ENCODE peak calls at places on chromosomes 4 and X, in six cellular contexts. One of them, this sample, is unnamed.

GRCh38 chr4:101970555-101970954 is 180.0 kb downstream of the BANK1 start:
- DNase-seq in H1: no peak
- DNase-seq in IMR-90: no peak
- DNase-seq in H9: no peak
- DNase-seq in neuronal stem cell: no peak
- DNase-seq in trophoblast cell: no peak
- DNase-seq in this sample: no peak

GRCh38 chrX:101287402-101287801 is 3.7 kb downstream of the TAF7L start:
- DNase-seq in H1: no peak
- DNase-seq in IMR-90: peak; percentile 52
- DNase-seq in H9: no peak
- DNase-seq in neuronal stem cell: peak; percentile 12
- DNase-seq in trophoblast cell: no peak
- DNase-seq in this sample: peak; percentile 46

GRCh38 chrX:71144651-71145050 is at the start of gene NLGN3:
- DNase-seq in H1: peak; percentile 60
- DNase-seq in IMR-90: no peak
- DNase-seq in H9: no peak
- DNase-seq in neuronal stem cell: no peak
- DNase-seq in trophoblast cell: no peak
- DNase-seq in this sample: no peak

GRCh38 chr4:89334311-89334710 is 26.7 kb upstream of the GPRIN3 start:
- DNase-seq in H1: no peak
- DNase-seq in IMR-90: no peak
- DNase-seq in H9: no peak
- DNase-seq in neuronal stem cell: no peak
- DNase-seq in trophoblast cell: no peak
- DNase-seq in this sample: no peak

GRCh38 chr4:141416219-141416618 is 195.5 kb downstream of the ZNF330 start:
- DNase-seq in H1: no peak
- DNase-seq in IMR-90: peak; percentile 31
- DNase-seq in H9: no peak
- DNase-seq in neuronal stem cell: no peak
- DNase-seq in trophoblast cell: no peak
- DNase-seq in this sample: no peak

GRCh38 chr4:21765810-21766407 is 182.7 kb downstream of the KCNIP4 start:
- DNase-seq in H1: peak; percentile 64
- DNase-seq in IMR-90: peak; percentile 29
- DNase-seq in H9: peak; percentile 71
- DNase-seq in neuronal stem cell: peak; percentile 70
- DNase-seq in trophoblast cell: peak; percentile 61
- DNase-seq in this sample: peak; percentile 64

GRCh38 chr4:140102406-140102805 is 51.6 kb downstream of the MAML3 start:
- DNase-seq in H1: no peak
- DNase-seq in IMR-90: no peak
- DNase-seq in H9: no peak
- DNase-seq in neuronal stem cell: no peak
- DNase-seq in trophoblast cell: no peak
- DNase-seq in this sample: no peak

GRCh38 chr4:107619065-107619464 is 101.0 kb downstream of the PAPSS1 start:
- DNase-seq in H1: no peak
- DNase-seq in IMR-90: peak; percentile 76
- DNase-seq in H9: no peak
- DNase-seq in neuronal stem cell: no peak
- DNase-seq in trophoblast cell: peak; percentile 69
- DNase-seq in this sample: peak; percentile 87

GRCh38 chr4:1171306-1172227 is 816 bp downstream of the SPON2 start:
- DNase-seq in H1: peak; percentile 75
- DNase-seq in IMR-90: no peak
- DNase-seq in H9: peak; percentile 59
- DNase-seq in neuronal stem cell: no peak
- DNase-seq in trophoblast cell: no peak
- DNase-seq in this sample: no peak
- H3K4me2 ChIP-seq in H1: peak overlapping the region; percentile 68
- H3K4me2 ChIP-seq in IMR-90: no peak overlapping the region
- H3K4me2 ChIP-seq in H9: peak overlapping the region; percentile 30
- H3K4me2 ChIP-seq in neuronal stem cell: peak overlapping the region; percentile 73
- H3K4me2 ChIP-seq in trophoblast cell: peak overlapping the region; percentile 41
- H3K4me2 ChIP-seq in this sample: peak overlapping the region; percentile 73

DNA sequence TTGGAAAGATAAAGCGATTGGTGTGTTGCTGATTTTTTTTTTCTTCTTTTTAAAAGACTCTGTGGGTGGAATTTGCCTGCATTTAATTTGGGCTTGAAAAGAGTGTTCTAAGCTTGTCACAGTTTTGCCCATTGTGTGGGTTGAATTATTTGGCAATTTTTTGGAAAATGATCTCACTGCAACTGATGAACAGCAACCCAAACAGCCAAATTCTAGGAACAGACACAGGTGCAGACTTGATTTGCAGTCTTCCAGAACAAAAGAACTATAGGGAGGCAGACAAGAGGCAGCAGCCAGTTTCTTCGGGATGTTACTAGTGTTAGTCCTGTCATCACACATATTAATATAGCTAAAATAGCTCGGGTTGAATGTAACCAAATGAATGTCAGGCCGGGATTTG is 40.5 kb downstream of the CASP6 start:
- DNase-seq in H1: no peak
- DNase-seq in IMR-90: no peak
- DNase-seq in H9: no peak
- DNase-seq in neuronal stem cell: no peak
- DNase-seq in trophoblast cell: no peak
- DNase-seq in this sample: no peak
- H3K14ac ChIP-seq in H1: no peak overlapping the region
- H3K14ac ChIP-seq in IMR-90: no peak overlapping the region
- H3K14ac ChIP-seq in H9: no peak overlapping the region
- H3K14ac ChIP-seq in neuronal stem cell: no peak overlapping the region
- H3K14ac ChIP-seq in trophoblast cell: no peak overlapping the region
- H3K14ac ChIP-seq in this sample: no peak overlapping the region

GRCh38 chr4:48271626-48272025 is 2.0 kb upstream of the TEC start:
- DNase-seq in H1: no peak
- DNase-seq in IMR-90: no peak
- DNase-seq in H9: no peak
- DNase-seq in neuronal stem cell: no peak
- DNase-seq in trophoblast cell: no peak
- DNase-seq in this sample: no peak

GRCh38 chr4:48270516-48270897 is 869 bp upstream of the TEC start:
- DNase-seq in H1: no peak
- DNase-seq in IMR-90: no peak
- DNase-seq in H9: no peak
- DNase-seq in neuronal stem cell: no peak
- DNase-seq in trophoblast cell: no peak
- DNase-seq in this sample: no peak

GRCh38 chr4:48268956-48269860 is at the start of gene TEC:
- DNase-seq in H1: peak; percentile 83
- DNase-seq in IMR-90: no peak
- DNase-seq in H9: peak; percentile 75
- DNase-seq in neuronal stem cell: peak; percentile 20
- DNase-seq in trophoblast cell: peak; percentile 38
- DNase-seq in this sample: peak; percentile 64

GRCh38 chr4:48271048-48271452 is 1.4 kb upstream of the TEC start:
- DNase-seq in H1: no peak
- DNase-seq in IMR-90: no peak
- DNase-seq in H9: no peak
- DNase-seq in neuronal stem cell: no peak
- DNase-seq in trophoblast cell: no peak
- DNase-seq in this sample: no peak

GRCh38 chr4:48269861-48270515 is 350 bp upstream of the TEC start:
- DNase-seq in H1: peak; percentile 96
- DNase-seq in IMR-90: peak; percentile 51
- DNase-seq in H9: peak; percentile 96
- DNase-seq in neuronal stem cell: peak; percentile 77
- DNase-seq in trophoblast cell: peak; percentile 80
- DNase-seq in this sample: peak; percentile 86
- H3K4me2 ChIP-seq in H1: peak overlapping the region; percentile 64
- H3K4me2 ChIP-seq in IMR-90: peak overlapping the region; percentile 83
- H3K4me2 ChIP-seq in H9: peak overlapping the region; percentile 36
- H3K4me2 ChIP-seq in neuronal stem cell: peak overlapping the region; percentile 89
- H3K4me2 ChIP-seq in trophoblast cell: peak overlapping the region; percentile 80
- H3K4me2 ChIP-seq in this sample: peak overlapping the region; percentile 87

GRCh38 chrX:9848718-9849481 is 62.7 kb downstream of the SHROOM2 start:
- DNase-seq in H1: no peak
- DNase-seq in IMR-90: no peak
- DNase-seq in H9: no peak
- DNase-seq in neuronal stem cell: no peak
- DNase-seq in trophoblast cell: no peak
- DNase-seq in this sample: no peak
- H3K14ac ChIP-seq in H1: no peak overlapping the region
- H3K14ac ChIP-seq in IMR-90: no peak overlapping the region
- H3K14ac ChIP-seq in H9: no peak overlapping the region
- H3K14ac ChIP-seq in neuronal stem cell: no peak overlapping the region
- H3K14ac ChIP-seq in trophoblast cell: peak overlapping the region; percentile 48
- H3K14ac ChIP-seq in this sample: no peak overlapping the region

DNA sequence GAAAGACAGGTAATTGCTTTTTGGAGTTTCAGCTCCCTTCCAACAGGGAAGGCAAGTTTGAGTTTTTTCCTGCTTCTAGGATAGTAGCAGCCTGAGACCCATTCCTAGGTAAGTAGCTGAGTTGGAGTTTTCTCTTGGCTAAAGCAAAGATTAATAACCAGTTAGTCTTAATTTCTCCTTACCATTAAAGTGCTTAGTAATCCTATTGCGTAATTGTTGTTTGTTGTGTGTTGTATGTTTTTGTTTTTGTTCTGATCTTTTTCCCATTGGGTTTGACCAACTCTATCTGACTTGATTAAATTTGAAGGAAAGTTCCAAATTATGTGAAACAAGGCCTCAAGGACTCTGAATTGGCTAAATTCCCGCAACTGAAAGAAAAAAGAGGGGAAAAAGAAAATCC is 83.5 kb downstream of the TBX22 start:
- DNase-seq in H1: no peak
- DNase-seq in IMR-90: no peak
- DNase-seq in H9: no peak
- DNase-seq in neuronal stem cell: no peak
- DNase-seq in trophoblast cell: no peak
- DNase-seq in this sample: no peak
- H3K4me2 ChIP-seq in H1: no peak overlapping the region
- H3K4me2 ChIP-seq in IMR-90: no peak overlapping the region
- H3K4me2 ChIP-seq in H9: no peak overlapping the region
- H3K4me2 ChIP-seq in neuronal stem cell: no peak overlapping the region
- H3K4me2 ChIP-seq in trophoblast cell: no peak overlapping the region
- H3K4me2 ChIP-seq in this sample: no peak overlapping the region

DNA sequence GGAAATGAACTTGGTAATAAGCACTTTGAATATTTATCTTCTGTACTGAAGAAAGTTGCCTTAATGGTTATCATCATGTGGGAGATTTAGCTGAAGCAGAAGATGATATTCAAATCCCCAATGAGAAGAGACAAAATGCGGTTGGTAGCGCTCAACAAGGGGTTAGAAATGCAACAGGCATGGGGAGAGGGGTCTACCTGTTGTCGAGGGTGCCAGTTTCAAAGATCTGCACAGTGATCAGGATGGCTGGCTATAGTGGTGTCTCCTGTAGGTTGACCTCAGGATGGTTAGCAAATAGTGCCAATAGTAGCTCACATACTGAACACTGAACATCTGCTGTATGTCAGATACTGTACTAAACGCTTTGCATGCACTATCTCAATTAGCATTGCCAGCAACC is 7.0 kb upstream of the HS6ST2 start:
- DNase-seq in H1: no peak
- DNase-seq in IMR-90: no peak
- DNase-seq in H9: no peak
- DNase-seq in neuronal stem cell: no peak
- DNase-seq in trophoblast cell: no peak
- DNase-seq in this sample: no peak
- H3K14ac ChIP-seq in H1: no peak overlapping the region
- H3K14ac ChIP-seq in IMR-90: no peak overlapping the region
- H3K14ac ChIP-seq in H9: no peak overlapping the region
- H3K14ac ChIP-seq in neuronal stem cell: no peak overlapping the region
- H3K14ac ChIP-seq in trophoblast cell: no peak overlapping the region
- H3K14ac ChIP-seq in this sample: no peak overlapping the region

GRCh38 chrX:72272868-72273267 is 4.2 kb downstream of the RPS4X start:
- DNase-seq in H1: no peak
- DNase-seq in IMR-90: peak; percentile 76
- DNase-seq in H9: no peak
- DNase-seq in neuronal stem cell: no peak
- DNase-seq in trophoblast cell: no peak
- DNase-seq in this sample: peak; percentile 30

GRCh38 chrX:72271812-72272211 is 5.2 kb downstream of the RPS4X start:
- DNase-seq in H1: no peak
- DNase-seq in IMR-90: no peak
- DNase-seq in H9: no peak
- DNase-seq in neuronal stem cell: no peak
- DNase-seq in trophoblast cell: no peak
- DNase-seq in this sample: no peak

GRCh38 chrX:72273718-72274117 is 3.3 kb downstream of the RPS4X start:
- DNase-seq in H1: no peak
- DNase-seq in IMR-90: no peak
- DNase-seq in H9: no peak
- DNase-seq in neuronal stem cell: no peak
- DNase-seq in trophoblast cell: no peak
- DNase-seq in this sample: no peak

GRCh38 chrX:72276478-72276953 is 532 bp downstream of the RPS4X start:
- DNase-seq in H1: no peak
- DNase-seq in IMR-90: no peak
- DNase-seq in H9: no peak
- DNase-seq in neuronal stem cell: no peak
- DNase-seq in trophoblast cell: no peak
- DNase-seq in this sample: no peak

GRCh38 chrX:72274526-72274925 is 2.5 kb downstream of the RPS4X start:
- DNase-seq in H1: no peak
- DNase-seq in IMR-90: no peak
- DNase-seq in H9: no peak
- DNase-seq in neuronal stem cell: no peak
- DNase-seq in trophoblast cell: no peak
- DNase-seq in this sample: no peak
- H3K4me2 ChIP-seq in H1: peak overlapping the region; percentile 84
- H3K4me2 ChIP-seq in IMR-90: peak overlapping the region; percentile 38
- H3K4me2 ChIP-seq in H9: peak overlapping the region; percentile 49
- H3K4me2 ChIP-seq in neuronal stem cell: no peak overlapping the region
- H3K4me2 ChIP-seq in trophoblast cell: no peak overlapping the region
- H3K4me2 ChIP-seq in this sample: peak overlapping the region; percentile 4

DNA sequence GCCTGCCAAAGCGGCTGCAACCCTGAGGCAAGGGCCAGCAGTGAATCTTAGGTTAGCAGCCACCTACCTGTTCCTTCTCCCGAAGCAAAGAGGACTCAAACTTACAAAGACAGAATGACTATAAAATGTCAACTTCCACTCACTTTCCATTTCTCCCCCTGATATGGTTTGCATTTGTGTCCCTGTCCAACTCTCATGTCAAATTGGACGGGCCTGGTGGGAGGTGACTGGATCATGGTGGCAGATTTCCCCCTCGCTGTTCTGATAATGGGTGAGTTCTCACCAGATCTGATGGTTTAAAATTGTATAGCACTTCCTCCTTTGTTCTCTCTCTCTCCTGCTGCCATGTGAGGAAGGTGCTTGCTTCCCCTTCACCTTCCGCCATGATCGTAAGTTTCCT is 35.3 kb upstream of the TMEM154 start:
- DNase-seq in H1: no peak
- DNase-seq in IMR-90: no peak
- DNase-seq in H9: no peak
- DNase-seq in neuronal stem cell: no peak
- DNase-seq in trophoblast cell: no peak
- DNase-seq in this sample: no peak
- H3K14ac ChIP-seq in H1: no peak overlapping the region
- H3K14ac ChIP-seq in IMR-90: no peak overlapping the region
- H3K14ac ChIP-seq in H9: no peak overlapping the region
- H3K14ac ChIP-seq in neuronal stem cell: no peak overlapping the region
- H3K14ac ChIP-seq in trophoblast cell: no peak overlapping the region
- H3K14ac ChIP-seq in this sample: no peak overlapping the region

This sample was measured in mesenchymal stem cell.